ENCODE peak calls at places on chromosomes 5 and 9, in six cellular contexts. X is HepG2, Z is H1, K is HCT116, L is GM12878, P is K562. Q is an unnamed sample.

GRCh38 chr9:112371060-112371459 is 8.8 kb upstream of the HSDL2 start:
- DNase-seq in P (no peak), K (no peak), L (no peak), X (no peak), Z (no peak), Q (no peak)

GRCh38 chr9:123656565-123656964 is 273.4 kb downstream of the DENND1A start:
- DNase-seq in L (no peak), X (no peak), P (no peak), Z (no peak), K (no peak), Q (no peak)

GRCh38 chr5:181173027-181173419 is 25.6 kb downstream of the OR2V2 start:
- DNase-seq in X (no peak), K (no peak), L (no peak), Z (no peak), P (no peak), Q (no peak)

GRCh38 chr9:126481862-126482261 is 131.9 kb upstream of the LMX1B start:
- DNase-seq in K (no peak), Z (no peak), L (no peak), X (no peak), P (no peak), Q (no peak)

GRCh38 chr9:119588874-119589560 is 219.8 kb upstream of the BRINP1 start:
- DNase-seq in X (no peak), L (no peak), P (no peak), Z (no peak), K (no peak), Q (no peak)

GRCh38 chr9:75152416-75152815 is 64.1 kb downstream of the OSTF1 start:
- DNase-seq in X (no peak), L (no peak), Z (no peak), P (no peak), K (no peak), Q (no peak)

GRCh38 chr5:123036391-123037103 is at the start of gene PPIC:
- DNase-seq in K (peak), X (peak), L (no peak), P (peak), Z (peak), Q (peak)

GRCh38 chr5:40991168-40991980 is 79.8 kb downstream of the MROH2B start:
- DNase-seq in L (no peak), P (no peak), K (no peak), X (peak), Z (no peak), Q (peak)

GRCh38 chr5:117077142-117077541 is 502.5 kb upstream of the SEMA6A start:
- DNase-seq in Z (no peak), X (peak), K (peak), P (no peak), L (no peak), Q (no peak)

GRCh38 chr5:77852068-77852513 is 76.0 kb upstream of the TBCA start:
- DNase-seq in L (no peak), Z (no peak), X (no peak), P (no peak), K (no peak), Q (peak)

GRCh38 chr9:135065804-135066203 is 21.7 kb upstream of the OLFM1 start:
- DNase-seq in L (no peak), Z (no peak), K (no peak), X (no peak), P (no peak), Q (no peak)

GRCh38 chr9:91025856-91026255 is 224.2 kb downstream of the SYK start:
- DNase-seq in Z (no peak), P (no peak), L (no peak), X (no peak), K (no peak), Q (no peak)

GRCh38 chr9:71096431-71097108 is 24.9 kb downstream of the TRPM3 start:
- DNase-seq in L (no peak), K (no peak), P (no peak), X (peak), Z (no peak), Q (no peak)

GRCh38 chr5:149414405-149415244 is 35.5 kb upstream of the IL17B start:
- DNase-seq in K (no peak), X (no peak), Z (no peak), L (no peak), P (no peak), Q (no peak)

GRCh38 chr5:96629774-96630173 is 32.4 kb upstream of the CAST start:
- DNase-seq in P (no peak), K (peak), X (peak), Z (no peak), L (no peak), Q (peak)

GRCh38 chr9:123283048-123283408 is 14.6 kb upstream of the STRBP start:
- DNase-seq in L (no peak), P (no peak), Z (no peak), K (no peak), X (no peak), Q (no peak)

GRCh38 chr5:88236866-88237642 is 31.6 kb downstream of the TMEM161B start:
- DNase-seq in K (no peak), Z (no peak), L (no peak), P (no peak), X (no peak), Q (no peak)

GRCh38 chr9:16329699-16330113 is 540.8 kb downstream of the BNC2 start:
- DNase-seq in X (no peak), K (no peak), P (no peak), L (no peak), Z (no peak), Q (no peak)

GRCh38 chr9:124818431-124819281 is 34.6 kb upstream of the WDR38 start:
- DNase-seq in Z (no peak), K (peak), L (no peak), P (no peak), X (peak), Q (no peak)

GRCh38 chr5:125194901-125195300 is 448.5 kb upstream of the ZNF608 start:
- DNase-seq in X (no peak), L (no peak), K (no peak), P (no peak), Z (no peak), Q (no peak)

GRCh38 chr9:136626066-136626725 is 36.5 kb upstream of the EGFL7 start:
- DNase-seq in P (no peak), X (no peak), K (no peak), L (no peak), Z (no peak), Q (no peak)

GRCh38 chr9:136153381-136154065 is 34.8 kb upstream of the TMEM250 start:
- DNase-seq in L (no peak), X (no peak), Z (no peak), P (no peak), K (no peak), Q (no peak)

GRCh38 chr5:115379622-115380344 is 83.3 kb upstream of the CCDC112 start:
- DNase-seq in K (peak), X (no peak), Z (no peak), P (no peak), L (peak), Q (no peak)

GRCh38 chr5:38553001-38553521 is 3.4 kb downstream of the LIFR start:
- DNase-seq in Z (no peak), X (no peak), K (no peak), L (no peak), P (no peak), Q (no peak)

GRCh38 chr5:82417776-82418607 is 139.8 kb upstream of the RPS23 start:
- DNase-seq in X (no peak), Z (no peak), L (no peak), K (no peak), P (no peak), Q (no peak)

GRCh38 chr9:21831841-21832509 is 29.5 kb downstream of the MTAP start:
- DNase-seq in K (no peak), Z (no peak), P (no peak), L (peak), X (no peak), Q (peak)

GRCh38 chr9:83622814-83623633 is at the start of gene IDNK:
- DNase-seq in X (peak), P (peak), Z (no peak), K (peak), L (no peak), Q (peak)

GRCh38 chr5:154467655-154468354 is 10.2 kb downstream of the HAND1 start:
- DNase-seq in L (peak), Z (no peak), X (peak), P (peak), K (peak), Q (peak)

GRCh38 chr9:106799146-106799545 is 63.8 kb upstream of the ZNF462 start:
- DNase-seq in L (no peak), X (peak), Z (no peak), K (no peak), P (no peak), Q (peak)

GRCh38 chr5:74040811-74041491 is 415.0 kb downstream of the ARHGEF28 start:
- DNase-seq in K (no peak), Z (no peak), L (no peak), X (no peak), P (no peak), Q (no peak)

GRCh38 chr5:13624283-13625074 is 320.0 kb downstream of the DNAH5 start:
- DNase-seq in Z (no peak), L (no peak), X (no peak), P (no peak), K (no peak), Q (no peak)

GRCh38 chr5:25544652-25545249 is 900.0 kb upstream of the CDH10 start:
- DNase-seq in K (peak), X (peak), L (peak), P (peak), Z (peak), Q (no peak)

GRCh38 chr9:37209431-37210386 is 89.3 kb downstream of the ZCCHC7 start:
- DNase-seq in Z (no peak), L (no peak), K (no peak), P (peak), X (peak), Q (peak)

GRCh38 chr5:179166886-179167841 is 107.0 kb downstream of the ZNF354C start:
- DNase-seq in Z (no peak), K (no peak), L (no peak), X (no peak), P (peak), Q (no peak)

GRCh38 chr5:174599992-174600391 is 124.4 kb upstream of the MSX2 start:
- DNase-seq in X (no peak), Z (peak), L (no peak), P (no peak), K (no peak), Q (no peak)

GRCh38 chr9:128499920-128500319 is 4.6 kb upstream of the GLE1 start:
- DNase-seq in K (no peak), P (no peak), Z (no peak), X (no peak), L (no peak), Q (no peak)

GRCh38 chr9:95383198-95383673 is 65.7 kb upstream of the FANCC start:
- DNase-seq in Z (no peak), K (peak), L (no peak), X (peak), P (no peak), Q (no peak)

GRCh38 chr5:67021031-67021430 is 175.6 kb downstream of the CD180 start:
- DNase-seq in L (no peak), Z (no peak), P (no peak), K (no peak), X (no peak), Q (no peak)
- TF ChIP-seq POLR2A in L (no peak), Z (no peak), P (no peak), K (no peak), X (no peak), Q (no peak)

DNA sequence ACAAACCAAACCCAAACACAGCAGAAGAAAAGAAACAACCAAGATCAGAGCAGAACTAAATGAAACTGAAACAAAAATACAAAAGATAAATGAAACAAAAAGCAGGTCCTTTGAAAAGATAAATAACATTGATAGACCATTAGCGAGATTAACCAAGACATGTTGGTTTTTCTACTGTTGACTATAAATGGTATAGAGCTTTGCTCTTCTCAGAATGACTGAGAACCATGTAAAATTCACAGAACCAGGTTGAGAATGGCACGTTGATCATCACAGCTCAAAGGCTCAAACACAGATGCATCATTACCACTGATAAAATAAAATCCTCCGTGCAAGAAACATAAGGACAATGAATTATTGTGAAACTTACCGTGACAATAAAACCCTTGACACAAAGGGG is 105.2 kb downstream of the MARCHF11 start:
- DNase-seq in Z (no peak), P (no peak), K (no peak), X (no peak), L (no peak), Q (no peak)
- H2AFZ ChIP-seq in Z (no peak), P (no peak), K (no peak), X (no peak), L (no peak), Q (no peak)

GRCh38 chr5:2864515-2864914 is 113.0 kb upstream of the IRX2 start:
- DNase-seq in Z (no peak), K (no peak), P (no peak), X (no peak), L (no peak), Q (no peak)
- TF ChIP-seq MAX in Z (no peak), K (no peak), P (no peak), X (no peak), L (no peak), Q (no peak)

GRCh38 chr5:177503351-177504085 is 6.1 kb downstream of the DOK3 start:
- DNase-seq in P (no peak), X (no peak), Z (no peak), K (no peak), L (no peak), Q (no peak)
- TF ChIP-seq POLR2A in P (no peak), X (no peak), Z (no peak), K (no peak), L (peak), Q (no peak)

GRCh38 chr5:11793396-11793795 is 110.8 kb downstream of the CTNND2 start:
- DNase-seq in L (no peak), X (no peak), P (no peak), Z (no peak), K (no peak), Q (no peak)
- H2AFZ ChIP-seq in L (no peak), X (no peak), P (no peak), Z (no peak), K (no peak), Q (no peak)